ENCODE peak calls at places on chromosomes 6 and 20, in eight cellular contexts. P is endothelial cell, Q is AG09319, T is fibroblast of mammary gland, Y is ovary, Z is WTC11, G is GM10248, S is OCI-LY7. H is an unnamed sample.

GRCh38 chr6:1409774-1410465 is 20.5 kb downstream of the FOXF2 start:
- DNase-seq in P (no peak), Q (no peak), T (no peak), Y (no peak), Z (no peak), G (no peak), S (no peak), H (no peak)

GRCh38 chr20:2470051-2470431 is 548 bp downstream of the SNRPB start:
- DNase-seq in P (peak), Q (no peak), T (peak), Y (no peak), Z (no peak), G (peak), S (peak), H (peak)

GRCh38 chr6:149846321-149846720 is 17.8 kb downstream of the LRP11 start:
- DNase-seq in P (no peak), Q (no peak), T (peak), Y (no peak), Z (no peak), G (no peak), S (no peak), H (no peak)

GRCh38 chr20:38260378-38261053 is at the start of gene KIAA1755:
- DNase-seq in P (peak), Q (no peak), T (no peak), Y (peak), Z (peak), G (no peak), S (no peak), H (no peak)

GRCh38 chr6:113182370-113183141 is 674.6 kb upstream of the MARCKS start:
- DNase-seq in P (no peak), Q (peak), T (peak), Y (no peak), Z (no peak), G (no peak), S (no peak), H (no peak)

GRCh38 chr20:58303547-58303946 is 6.0 kb upstream of the RAB22A start:
- DNase-seq in P (no peak), Q (no peak), T (no peak), Y (no peak), Z (no peak), G (no peak), S (no peak), H (no peak)

GRCh38 chr20:20894753-20895152 is 182.3 kb upstream of the RALGAPA2 start:
- DNase-seq in P (no peak), Q (no peak), T (no peak), Y (no peak), Z (no peak), G (no peak), S (no peak), H (no peak)

GRCh38 chr6:135146160-135146920 is 34.8 kb upstream of the MYB start:
- DNase-seq in P (no peak), Q (no peak), T (peak), Y (no peak), Z (no peak), G (no peak), S (no peak), H (no peak)

GRCh38 chr6:150967381-150967780 is 101.9 kb downstream of the MTHFD1L start:
- DNase-seq in P (no peak), Q (no peak), T (no peak), Y (no peak), Z (no peak), G (no peak), S (no peak), H (no peak)

GRCh38 chr20:63080411-63080810 is 73.6 kb upstream of the BHLHE23 start:
- DNase-seq in P (no peak), Q (no peak), T (no peak), Y (no peak), Z (peak), G (no peak), S (no peak), H (no peak)

GRCh38 chr6:15481892-15482291 is 180.9 kb downstream of the DTNBP1 start:
- DNase-seq in P (no peak), Q (no peak), T (no peak), Y (no peak), Z (no peak), G (peak), S (no peak), H (peak)

GRCh38 chr6:20866940-20867630 is 332.8 kb downstream of the CDKAL1 start:
- DNase-seq in P (no peak), Q (no peak), T (peak), Y (no peak), Z (no peak), G (no peak), S (no peak), H (no peak)

GRCh38 chr6:141598487-141598886 is 534.2 kb upstream of the GJE1 start:
- DNase-seq in P (no peak), Q (no peak), T (peak), Y (no peak), Z (no peak), G (no peak), S (no peak), H (no peak)

GRCh38 chr6:446418-447366 is 55.1 kb downstream of the IRF4 start:
- DNase-seq in P (no peak), Q (no peak), T (no peak), Y (no peak), Z (no peak), G (no peak), S (no peak), H (no peak)

GRCh38 chr6:15623282-15624116 is 39.3 kb downstream of the DTNBP1 start:
- DNase-seq in P (no peak), Q (no peak), T (peak), Y (peak), Z (no peak), G (no peak), S (peak), H (no peak)

GRCh38 chr6:151186931-151187330 is 52.8 kb upstream of the AKAP12 start:
- DNase-seq in P (no peak), Q (no peak), T (no peak), Y (no peak), Z (no peak), G (no peak), S (no peak), H (no peak)

GRCh38 chr6:37474316-37474715 is 25.4 kb downstream of the CCDC167 start:
- DNase-seq in P (no peak), Q (no peak), T (no peak), Y (no peak), Z (no peak), G (no peak), S (no peak), H (no peak)

GRCh38 chr6:21582651-21583050 is 10.9 kb upstream of the SOX4 start:
- DNase-seq in P (no peak), Q (no peak), T (peak), Y (no peak), Z (no peak), G (no peak), S (no peak), H (no peak)

GRCh38 chr6:118982256-118982911 is 47.4 kb upstream of the MCM9 start:
- DNase-seq in P (no peak), Q (no peak), T (no peak), Y (no peak), Z (no peak), G (no peak), S (no peak), H (no peak)

GRCh38 chr6:15066433-15067337 is 179.2 kb upstream of the JARID2 start:
- DNase-seq in P (peak), Q (no peak), T (peak), Y (no peak), Z (no peak), G (no peak), S (no peak), H (no peak)

GRCh38 chr20:4809707-4810106 is 88.0 kb downstream of the PRND start:
- DNase-seq in P (no peak), Q (no peak), T (no peak), Y (no peak), Z (no peak), G (no peak), S (peak), H (no peak)

GRCh38 chr6:157975456-157975855 is 6.2 kb upstream of the SYNJ2 start:
- DNase-seq in P (no peak), Q (no peak), T (no peak), Y (no peak), Z (no peak), G (no peak), S (no peak), H (no peak)

GRCh38 chr6:46476301-46476700 is 14.9 kb downstream of the RCAN2 start:
- DNase-seq in P (no peak), Q (no peak), T (peak), Y (no peak), Z (no peak), G (no peak), S (no peak), H (no peak)

GRCh38 chr6:6975395-6976111 is 132.2 kb upstream of the RREB1 start:
- DNase-seq in P (no peak), Q (no peak), T (no peak), Y (no peak), Z (no peak), G (no peak), S (no peak), H (no peak)

GRCh38 chr6:106446287-106446885 is 85.9 kb downstream of the CRYBG1 start:
- DNase-seq in P (no peak), Q (no peak), T (peak), Y (no peak), Z (no peak), G (peak), S (peak), H (peak)

GRCh38 chr6:129236110-129236509 is 353.2 kb downstream of the LAMA2 start:
- DNase-seq in P (no peak), Q (no peak), T (no peak), Y (no peak), Z (no peak), G (peak), S (no peak), H (no peak)

GRCh38 chr20:61980647-61981583 is 84.8 kb downstream of the TAF4 start:
- DNase-seq in P (peak), Q (no peak), T (peak), Y (peak), Z (peak), G (no peak), S (peak), H (no peak)

GRCh38 chr20:24662286-24662685 is 192.9 kb downstream of the SYNDIG1 start:
- DNase-seq in P (no peak), Q (no peak), T (no peak), Y (no peak), Z (no peak), G (no peak), S (no peak), H (no peak)

GRCh38 chr6:169282043-169282442 is 28.4 kb upstream of the THBS2 start:
- DNase-seq in P (no peak), Q (no peak), T (no peak), Y (no peak), Z (no peak), G (no peak), S (no peak), H (no peak)

GRCh38 chr6:153976921-153977693 is 61.9 kb upstream of the OPRM1 start:
- DNase-seq in P (no peak), Q (peak), T (peak), Y (no peak), Z (no peak), G (no peak), S (no peak), H (no peak)

GRCh38 chr6:35044145-35044745 is 96.9 kb downstream of the TCP11 start:
- DNase-seq in P (no peak), Q (no peak), T (peak), Y (no peak), Z (no peak), G (no peak), S (no peak), H (no peak)

GRCh38 chr6:89951574-89952360 is 57.5 kb downstream of the GJA10 start:
- DNase-seq in P (no peak), Q (no peak), T (peak), Y (peak), Z (peak), G (no peak), S (no peak), H (no peak)

GRCh38 chr6:36807750-36808149 is 31.5 kb downstream of the CPNE5 start:
- DNase-seq in P (no peak), Q (no peak), T (no peak), Y (no peak), Z (no peak), G (no peak), S (no peak), H (no peak)

DNA sequence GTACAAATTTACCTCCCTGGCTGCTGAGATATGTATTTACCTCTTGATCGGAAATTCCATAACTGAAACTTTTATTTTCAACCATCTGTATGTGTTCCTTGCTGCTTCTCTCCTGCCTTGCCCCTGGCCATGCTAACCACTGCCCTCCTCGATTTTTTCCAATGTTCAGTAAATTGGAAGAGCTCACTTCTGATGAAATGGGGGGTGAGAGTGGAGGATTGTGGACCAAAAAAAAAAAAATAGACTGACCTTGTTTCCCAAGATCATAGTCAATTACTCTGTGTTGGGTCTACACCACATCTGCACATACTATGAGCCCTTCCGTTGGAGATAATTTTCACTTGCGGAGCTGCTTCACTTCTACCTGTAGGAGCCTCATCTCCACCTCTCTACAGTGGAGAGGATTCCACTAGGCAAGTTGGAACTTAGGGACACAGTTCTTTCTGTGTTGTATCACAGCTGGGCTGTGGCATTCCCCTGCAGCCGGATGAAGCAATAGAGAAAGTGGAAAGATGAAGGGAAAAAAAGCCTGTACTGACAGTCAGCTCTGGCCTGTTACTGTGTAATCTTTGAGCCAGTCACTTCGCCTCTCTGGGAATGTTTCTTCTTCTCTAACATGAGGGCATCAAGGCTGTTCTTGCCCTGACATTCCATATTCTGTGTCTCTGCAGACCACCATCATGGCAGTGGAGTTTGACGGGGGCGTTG is 1.6 kb downstream of the PSMB9 start:
- DNase-seq in P (no peak), Q (no peak), T (no peak), Y (no peak), Z (no peak), G (no peak), S (no peak), H (no peak)
- TF ChIP-seq CTCF in P (no peak), Q (no peak), T (no peak), Y (no peak), Z (no peak), G (no peak), S (no peak), H (no peak)

GRCh38 chr6:23329091-23329490 is 759.7 kb downstream of the HDGFL1 start:
- DNase-seq in P (no peak), Q (no peak), T (no peak), Y (no peak), Z (no peak), G (no peak), S (no peak), H (no peak)
- TF ChIP-seq CTCF in P (no peak), Q (no peak), T (no peak), Y (no peak), Z (no peak), G (no peak), S (no peak), H (no peak)

GRCh38 chr6:13990830-13991229 is 66.1 kb downstream of the RNF182 start:
- DNase-seq in P (no peak), Q (no peak), T (peak), Y (no peak), Z (no peak), G (no peak), S (no peak), H (no peak)

GRCh38 chr6:13989424-13990144 is 64.8 kb downstream of the RNF182 start:
- DNase-seq in P (no peak), Q (no peak), T (peak), Y (no peak), Z (no peak), G (no peak), S (no peak), H (no peak)

GRCh38 chr6:13992417-13993055 is 67.8 kb downstream of the RNF182 start:
- DNase-seq in P (no peak), Q (no peak), T (peak), Y (no peak), Z (no peak), G (no peak), S (no peak), H (no peak)

GRCh38 chr6:13991393-13991792 is 66.6 kb downstream of the RNF182 start:
- DNase-seq in P (no peak), Q (no peak), T (no peak), Y (no peak), Z (no peak), G (no peak), S (no peak), H (no peak)

GRCh38 chr6:13993416-13993815 is 68.7 kb downstream of the RNF182 start:
- DNase-seq in P (no peak), Q (no peak), T (no peak), Y (no peak), Z (no peak), G (no peak), S (no peak), H (no peak)
- TF ChIP-seq CTCF in P (no peak), Q (no peak), T (no peak), Y (no peak), Z (no peak), G (no peak), S (no peak), H (no peak)

GRCh38 chr20:35000922-35001595 is 45.4 kb downstream of the MYH7B start:
- DNase-seq in P (no peak), Q (no peak), T (no peak), Y (no peak), Z (no peak), G (no peak), S (no peak), H (no peak)

GRCh38 chr20:35002426-35003210 is 47.0 kb downstream of the MYH7B start:
- DNase-seq in P (no peak), Q (no peak), T (no peak), Y (no peak), Z (no peak), G (no peak), S (no peak), H (no peak)

GRCh38 chr20:35000311-35000921 is 44.7 kb downstream of the MYH7B start:
- DNase-seq in P (no peak), Q (no peak), T (no peak), Y (no peak), Z (no peak), G (no peak), S (peak), H (no peak)

GRCh38 chr20:35003211-35004031 is 47.8 kb downstream of the MYH7B start:
- DNase-seq in P (no peak), Q (no peak), T (no peak), Y (no peak), Z (peak), G (no peak), S (no peak), H (no peak)

GRCh38 chr20:35001596-35002362 is 46.1 kb downstream of the MYH7B start:
- DNase-seq in P (no peak), Q (no peak), T (no peak), Y (no peak), Z (peak), G (no peak), S (peak), H (no peak)
- TF ChIP-seq CTCF in P (no peak), Q (peak), T (peak), Y (no peak), Z (no peak), G (peak), S (peak), H (peak)

GRCh38 chr6:111873178-111874029 is at the start of gene FYN:
- DNase-seq in P (peak), Q (peak), T (peak), Y (peak), Z (peak), G (peak), S (peak), H (peak)
- TF ChIP-seq CTCF in P (peak), Q (peak), T (peak), Y (no peak), Z (no peak), G (peak), S (peak), H (peak)

H was measured in GM13976.